ENCODE peak calls at places on chromosomes 6 and 20, in nine cellular contexts. I is prostate gland, E is tibial nerve, G is ovary, R is breast epithelium, B is spleen, C is A549, V is GM12878, O is endothelial cell of umbilical vein. F is an unnamed sample.

GRCh38 chr20:49320460-49320859 is 42.6 kb upstream of the ZNFX1 start:
- DNase-seq in I (no peak), E (no peak), G (no peak), R (no peak), B (no peak), C (peak; percentile 78), V (no peak), O (peak; percentile 37), F (no peak)

GRCh38 chr6:83221886-83222479 is 28.8 kb downstream of the RWDD2A start:
- DNase-seq in I (no peak), E (no peak), G (no peak), R (no peak), B (no peak), C (peak; percentile 21), V (no peak), O (peak; percentile 46), F (no peak)

GRCh38 chr6:149750136-149750609 is 632 bp downstream of the PCMT1 start:
- DNase-seq in I (peak; percentile 24), E (no peak), G (no peak), R (peak; percentile 38), B (no peak), C (peak; percentile 70), V (no peak), O (peak; percentile 69), F (peak; percentile 59)

GRCh38 chr20:19322061-19322985 is 109.9 kb downstream of the SLC24A3 start:
- DNase-seq in I (no peak), E (no peak), G (no peak), R (no peak), B (no peak), C (no peak), V (no peak), O (no peak), F (no peak)

GRCh38 chr20:36607586-36608387 is 2.2 kb downstream of the RAB5IF start:
- DNase-seq in I (no peak), E (no peak), G (no peak), R (no peak), B (no peak), C (peak; percentile 86), V (no peak), O (no peak), F (no peak)

GRCh38 chr6:111258615-111259088 is 171.3 kb downstream of the SLC16A10 start:
- DNase-seq in I (no peak), E (no peak), G (no peak), R (no peak), B (no peak), C (no peak), V (no peak), O (no peak), F (no peak)

GRCh38 chr6:113630365-113630737 is 226.8 kb upstream of the MARCKS start:
- DNase-seq in I (no peak), E (no peak), G (no peak), R (no peak), B (no peak), C (no peak), V (no peak), O (peak; percentile 44), F (no peak)

GRCh38 chr6:130409394-130410095 is 43.7 kb downstream of the TMEM200A start:
- DNase-seq in I (no peak), E (no peak), G (no peak), R (no peak), B (no peak), C (no peak), V (no peak), O (no peak), F (no peak)

GRCh38 chr6:106069478-106069877 is 16.7 kb upstream of the PRDM1 start:
- DNase-seq in I (peak; percentile 78), E (no peak), G (no peak), R (peak; percentile 27), B (no peak), C (peak; percentile 34), V (no peak), O (peak; percentile 60), F (no peak)

GRCh38 chr6:42746452-42747400 is 823 bp upstream of the TBCC start:
- DNase-seq in I (peak; percentile 78), E (peak; percentile 62), G (peak; percentile 88), R (peak; percentile 80), B (peak; percentile 97), C (peak; percentile 94), V (peak; percentile 68), O (peak; percentile 93), F (peak; percentile 80)

GRCh38 chr6:40386200-40386599 is 201.0 kb downstream of the LRFN2 start:
- DNase-seq in I (no peak), E (no peak), G (no peak), R (no peak), B (no peak), C (no peak), V (no peak), O (no peak), F (no peak)

GRCh38 chr6:5308066-5308465 is 46.8 kb downstream of the FARS2 start:
- DNase-seq in I (no peak), E (no peak), G (no peak), R (no peak), B (no peak), C (no peak), V (no peak), O (no peak), F (no peak)

GRCh38 chr6:138988469-138988834 is 399 bp upstream of the REPS1 start:
- DNase-seq in I (no peak), E (no peak), G (no peak), R (no peak), B (no peak), C (peak; percentile 23), V (no peak), O (no peak), F (no peak)

GRCh38 chr6:69696273-69696672 is 100.5 kb downstream of the LMBRD1 start:
- DNase-seq in I (no peak), E (no peak), G (no peak), R (no peak), B (no peak), C (no peak), V (no peak), O (no peak), F (no peak)

GRCh38 chr6:33579828-33580714 is at the start of gene BAK1:
- DNase-seq in I (peak; percentile 88), E (peak; percentile 78), G (peak; percentile 90), R (peak; percentile 86), B (peak; percentile 99), C (peak; percentile 88), V (peak; percentile 56), O (peak; percentile 91), F (peak; percentile 82)
- TF ChIP-seq POLR2A in I (peak; percentile 85), E (peak; percentile 38), G (peak; percentile 47), R (no peak), B (peak; percentile 76), C (peak; percentile 59), V (peak; percentile 76), O (peak; percentile 84), F (peak; percentile 63)

GRCh38 chr6:26475823-26476729 is 18.3 kb downstream of the BTN2A1 start:
- DNase-seq in I (no peak), E (no peak), G (no peak), R (no peak), B (no peak), C (no peak), V (no peak), O (no peak), F (no peak)
- H3K4me1 ChIP-seq in I (no peaks in the 10 kb centered on the region), E (peaks cover 22% of the 10 kb centered on the region), G (peaks cover 2% of the 10 kb centered on the region), R (no peaks in the 10 kb centered on the region), B (peaks cover 63% of the 10 kb centered on the region), C (peaks cover 24% of the 10 kb centered on the region), V (peaks cover 28% of the 10 kb centered on the region), O (peaks cover 23% of the 10 kb centered on the region), F (no peaks in the 10 kb centered on the region)

GRCh38 chr6:137723273-137724017 is 143.6 kb upstream of the TNFAIP3 start:
- DNase-seq in I (no peak), E (no peak), G (no peak), R (no peak), B (no peak), C (no peak), V (no peak), O (no peak), F (no peak)
- TF ChIP-seq POLR2A in I (no peak), E (no peak), G (no peak), R (no peak), B (no peak), C (no peak), V (no peak), O (no peak), F (no peak)

DNA sequence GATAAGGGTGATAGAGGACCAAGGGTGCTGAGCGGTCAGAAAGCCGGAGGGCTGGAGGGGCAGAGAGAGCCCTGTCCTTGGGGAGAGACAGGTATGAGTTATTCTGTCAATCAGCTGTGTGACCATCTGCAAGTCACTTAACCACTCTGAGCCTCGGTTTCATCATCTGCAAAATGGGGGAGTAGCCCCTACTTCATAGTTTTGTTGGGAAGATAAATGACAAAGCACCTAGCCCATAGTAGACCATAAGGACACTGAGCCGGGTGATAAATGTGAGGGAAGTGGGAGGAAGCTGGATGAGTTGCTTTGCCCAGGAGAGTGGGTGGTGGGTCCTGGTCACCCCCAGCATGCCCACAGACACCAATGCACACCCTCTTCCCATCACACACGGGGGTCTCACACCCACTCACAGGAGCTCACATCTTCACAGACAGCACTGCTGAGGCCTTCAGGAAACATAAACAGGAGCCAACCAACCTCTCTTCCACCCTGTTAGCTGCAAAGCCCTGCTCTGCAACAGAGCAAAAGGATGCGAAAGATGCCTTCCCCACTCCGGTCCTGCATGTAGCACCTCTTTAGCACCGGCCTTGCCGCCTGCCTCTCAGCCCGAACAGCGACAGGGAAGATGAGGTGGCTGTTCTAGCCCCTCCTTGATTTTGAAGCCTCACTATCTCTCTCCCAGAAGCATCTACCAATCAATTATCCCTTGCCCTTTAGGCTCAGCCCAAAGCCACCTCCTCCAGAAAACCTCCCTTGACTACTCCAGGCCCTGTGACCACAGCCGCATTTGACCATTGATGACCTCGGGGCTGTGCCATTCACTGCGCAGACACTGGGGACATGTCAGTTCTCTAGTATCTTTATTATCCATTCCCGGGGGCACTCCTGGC is 18.9 kb downstream of the SPDEF start:
- DNase-seq in I (no peak), E (no peak), G (no peak), R (no peak), B (no peak), C (no peak), V (no peak), O (no peak), F (no peak)
- H3K4me1 ChIP-seq in I (peaks cover 30% of the 10 kb centered on the region), E (no peaks in the 10 kb centered on the region), G (no peaks in the 10 kb centered on the region), R (no peaks in the 10 kb centered on the region), B (no peaks in the 10 kb centered on the region), C (peaks cover 27% of the 10 kb centered on the region), V (no peaks in the 10 kb centered on the region), O (no peaks in the 10 kb centered on the region), F (no peaks in the 10 kb centered on the region)

GRCh38 chr6:118791499-118791898 is 102.5 kb upstream of the ASF1A start:
- DNase-seq in I (no peak), E (no peak), G (no peak), R (no peak), B (no peak), C (no peak), V (no peak), O (no peak), F (no peak)
- TF ChIP-seq POLR2A in I (no peak), E (no peak), G (no peak), R (no peak), B (no peak), C (no peak), V (no peak), O (no peak), F (no peak)

GRCh38 chr6:3201388-3201787 is 26.1 kb downstream of the TUBB2B start:
- DNase-seq in I (no peak), E (no peak), G (no peak), R (no peak), B (no peak), C (no peak), V (no peak), O (no peak), F (no peak)
- H3K4me1 ChIP-seq in I (no peaks in the 10 kb centered on the region), E (no peaks in the 10 kb centered on the region), G (no peaks in the 10 kb centered on the region), R (no peaks in the 10 kb centered on the region), B (no peaks in the 10 kb centered on the region), C (peaks cover 8% of the 10 kb centered on the region), V (peaks cover 21% of the 10 kb centered on the region), O (no peaks in the 10 kb centered on the region), F (no peaks in the 10 kb centered on the region)